ENCODE peak calls at places on chromosomes 11 and 22, in six cellular contexts. U is H9, F is IMR-90, X is H1, C is neuronal stem cell, R is mesenchymal stem cell. H is an unnamed sample.

GRCh38 chr11:36131719-36132349 is 157.4 kb downstream of the COMMD9 start:
- DNase-seq in R (peak), U (peak), F (peak), X (no peak), C (peak), H (peak)

GRCh38 chr11:79942071-79942470 is 501.2 kb upstream of the TENM4 start:
- DNase-seq in X (no peak), F (peak), U (no peak), C (no peak), R (no peak), H (no peak)

GRCh38 chr11:109845437-109845836 is 247.8 kb upstream of the ZC3H12C start:
- DNase-seq in U (no peak), X (no peak), R (no peak), C (no peak), F (no peak), H (no peak)

GRCh38 chr11:11450744-11451362 is 97.8 kb upstream of the CSNK2A3 start:
- DNase-seq in U (no peak), R (peak), X (no peak), F (peak), C (no peak), H (peak)

GRCh38 chr22:45164217-45165123 is 745 bp downstream of the NUP50 start:
- DNase-seq in U (no peak), F (no peak), R (peak), C (peak), X (no peak), H (no peak)

GRCh38 chr11:85762226-85762625 is 48.7 kb downstream of the SYTL2 start:
- DNase-seq in X (no peak), F (no peak), R (no peak), C (no peak), U (no peak), H (no peak)

GRCh38 chr11:134449713-134450112 is 37.7 kb upstream of the B3GAT1 start:
- DNase-seq in U (peak), F (no peak), X (peak), R (no peak), C (no peak), H (no peak)

GRCh38 chr22:16801571-16801970 is 23.6 kb downstream of the XKR3 start:
- DNase-seq in F (no peak), X (no peak), R (no peak), U (no peak), C (no peak), H (no peak)

GRCh38 chr11:16925495-16926065 is 88.6 kb downstream of the PLEKHA7 start:
- DNase-seq in X (peak), R (peak), C (peak), F (no peak), U (peak), H (peak)

GRCh38 chr11:67599149-67599548 is 7.6 kb upstream of the NDUFV1 start:
- DNase-seq in X (no peak), R (no peak), F (no peak), U (no peak), C (no peak), H (no peak)

GRCh38 chr11:122976734-122977454 is 4.7 kb downstream of the BSX start:
- DNase-seq in X (no peak), F (no peak), C (peak), U (peak), R (no peak), H (no peak)

GRCh38 chr11:34837246-34837856 is 78.8 kb downstream of the APIP start:
- DNase-seq in C (no peak), F (no peak), U (peak), X (no peak), R (no peak), H (no peak)

GRCh38 chr11:123428221-123428631 is 1.8 kb upstream of the GRAMD1B start:
- DNase-seq in C (no peak), F (no peak), R (no peak), X (no peak), U (no peak), H (peak)

GRCh38 chr22:29609139-29609538 is 5.7 kb downstream of the NF2 start:
- DNase-seq in U (no peak), F (no peak), R (no peak), X (no peak), C (no peak), H (no peak)

GRCh38 chr11:75032550-75032935 is 43.8 kb downstream of the NEU3 start:
- DNase-seq in C (no peak), F (no peak), U (no peak), R (no peak), X (no peak), H (no peak)

DNA sequence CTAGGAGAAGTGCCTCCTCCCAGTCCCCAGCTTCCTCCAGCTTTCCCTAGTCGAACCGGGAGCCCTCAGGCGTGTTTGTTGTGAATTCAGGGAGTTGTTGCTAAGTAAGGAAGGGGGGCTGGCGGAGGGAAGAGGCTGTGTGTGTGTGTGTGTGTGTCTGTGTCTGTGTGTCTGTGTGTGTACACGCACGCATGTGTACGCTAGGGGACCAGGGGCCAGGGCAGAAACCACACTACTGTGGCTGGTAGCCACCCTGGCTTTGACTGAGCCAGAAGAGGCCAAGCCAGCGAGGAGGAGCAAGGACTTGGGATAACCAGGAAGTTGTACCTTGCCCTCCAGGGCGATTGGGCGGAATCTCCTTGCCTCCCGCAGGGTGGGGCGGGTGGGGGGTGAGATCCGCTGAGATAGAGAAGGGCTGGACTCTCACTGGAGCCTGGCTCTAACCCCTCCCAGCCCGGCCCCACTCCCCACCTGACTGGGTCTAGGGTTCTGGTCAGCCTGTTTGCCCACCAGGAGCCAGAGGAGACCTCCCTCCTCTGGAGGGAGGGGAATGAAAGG is 7.5 kb downstream of the BCL9L start:
- DNase-seq in C (no peak), U (peak), X (no peak), F (peak), R (peak), H (peak)
- H3K9ac ChIP-seq in C (peak), U (no peak), X (no peak), F (peak), R (peak), H (no peak)

DNA sequence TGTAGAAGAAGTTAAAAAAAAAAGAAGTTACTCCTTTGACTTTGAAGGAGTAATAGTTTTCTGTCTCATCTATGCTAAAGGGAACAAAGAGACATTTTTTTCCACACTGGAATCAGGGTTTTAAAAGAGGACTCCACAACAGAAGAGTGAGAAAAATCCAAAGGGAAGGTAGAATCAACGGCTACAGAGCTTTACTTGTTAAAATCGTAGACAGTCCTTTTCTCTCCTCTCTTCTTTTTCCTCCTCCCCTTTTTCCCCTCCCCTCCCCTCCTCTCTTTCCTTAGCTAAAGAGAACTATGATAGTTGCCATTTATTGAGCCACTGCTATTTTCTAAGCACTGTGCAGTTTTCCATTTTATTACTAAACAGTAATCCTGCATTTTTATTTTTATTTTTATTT is 29.2 kb downstream of the DDIAS start:
- DNase-seq in R (no peak), U (no peak), F (no peak), X (no peak), C (no peak), H (no peak)
- H3K14ac ChIP-seq in R (no peak), U (no peak), F (no peak), X (no peak), C (no peak), H (no peak)

GRCh38 chr11:62556872-62557631 is 10.4 kb upstream of the AHNAK start:
- DNase-seq in F (peak), C (no peak), X (no peak), U (no peak), R (no peak), H (no peak)
- H3K9ac ChIP-seq in F (peak), C (no peak), X (no peak), U (no peak), R (peak), H (no peak)

GRCh38 chr22:36014539-36015072 is 14.0 kb downstream of the RBFOX2 start:
- DNase-seq in C (no peak), U (no peak), R (no peak), F (no peak), X (no peak), H (no peak)
- H3K14ac ChIP-seq in C (no peak), U (no peak), R (peak), F (no peak), X (no peak), H (no peak)

DNA sequence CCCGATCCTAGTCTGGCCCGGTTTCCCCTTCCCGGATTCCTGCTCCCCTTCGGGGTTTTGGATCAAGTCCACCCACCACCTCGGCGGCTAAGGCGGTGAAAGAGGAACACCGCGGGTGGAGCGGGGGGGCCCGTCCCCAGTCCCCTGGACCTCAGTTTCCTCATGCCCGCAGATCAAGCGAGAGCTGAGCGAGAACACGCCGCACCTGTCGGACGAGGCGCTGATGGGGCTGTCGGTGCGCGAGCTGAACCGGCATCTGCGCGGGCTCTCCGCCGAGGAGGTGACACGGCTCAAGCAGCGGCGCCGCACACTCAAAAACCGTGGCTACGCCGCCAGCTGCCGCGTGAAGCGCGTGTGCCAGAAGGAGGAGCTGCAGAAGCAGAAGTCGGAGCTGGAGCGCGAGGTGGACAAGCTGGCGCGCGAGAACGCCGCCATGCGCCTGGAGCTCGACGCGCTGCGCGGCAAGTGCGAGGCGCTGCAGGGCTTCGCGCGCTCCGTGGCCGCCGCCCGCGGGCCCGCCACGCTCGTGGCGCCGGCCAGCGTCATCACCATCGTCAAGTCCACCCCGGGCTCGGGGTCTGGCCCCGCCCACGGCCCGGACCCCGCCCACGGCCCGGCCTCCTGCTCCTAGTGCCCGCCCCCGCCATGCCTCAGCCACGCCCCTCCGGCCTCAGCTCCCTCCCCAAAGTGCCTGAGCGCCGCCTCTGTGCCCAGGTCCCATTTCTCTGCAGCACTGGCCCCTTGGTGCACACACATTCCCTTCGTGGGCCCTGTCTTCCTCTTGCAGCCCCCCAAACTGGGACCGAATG is 12.7 kb downstream of the MAFF start:
- DNase-seq in U (peak), F (peak), R (peak), C (peak), X (peak), H (peak)
- H3K9ac ChIP-seq in U (no peak), F (no peak), R (peak), C (peak), X (peak), H (no peak)